ENCODE peak calls at places on chromosome 11, in five cellular contexts. One of them, this sample, is unnamed.

GRCh38 chr11:73465019-73465675 is 88.9 kb downstream of the RELT start:
- DNase-seq in heart left ventricle: no peak
- DNase-seq in cardiac muscle cell: no peak
- DNase-seq in choroid plexus epithelial cell: no peak
- DNase-seq in HepG2: no peak
- DNase-seq in this sample: no peak

GRCh38 chr11:108278546-108278945 is 55.7 kb downstream of the ATM start:
- DNase-seq in choroid plexus epithelial cell: peak; percentile 24
- DNase-seq in heart left ventricle: peak; percentile 25
- DNase-seq in HepG2: no peak
- DNase-seq in cardiac muscle cell: peak; percentile 84
- DNase-seq in this sample: no peak

GRCh38 chr11:2990617-2991476 is 1.3 kb downstream of the NAP1L4 start:
- DNase-seq in HepG2: peak; percentile 77
- DNase-seq in cardiac muscle cell: peak; percentile 30
- DNase-seq in heart left ventricle: no peak
- DNase-seq in choroid plexus epithelial cell: no peak
- DNase-seq in this sample: no peak

GRCh38 chr11:16897460-16898061 is 116.7 kb downstream of the PLEKHA7 start:
- DNase-seq in cardiac muscle cell: no peak
- DNase-seq in choroid plexus epithelial cell: no peak
- DNase-seq in HepG2: no peak
- DNase-seq in heart left ventricle: no peak
- DNase-seq in this sample: no peak

GRCh38 chr11:44595964-44596381 is 30.5 kb downstream of the CD82 start:
- DNase-seq in HepG2: no peak
- DNase-seq in heart left ventricle: peak; percentile 78
- DNase-seq in cardiac muscle cell: no peak
- DNase-seq in choroid plexus epithelial cell: no peak
- DNase-seq in this sample: no peak

GRCh38 chr11:61123775-61124571 is 21.7 kb downstream of the CD5 start:
- DNase-seq in heart left ventricle: no peak
- DNase-seq in HepG2: no peak
- DNase-seq in cardiac muscle cell: no peak
- DNase-seq in choroid plexus epithelial cell: no peak
- DNase-seq in this sample: no peak

GRCh38 chr11:108472681-108473080 is 5.4 kb upstream of the C11orf65 start:
- DNase-seq in heart left ventricle: no peak
- DNase-seq in cardiac muscle cell: no peak
- DNase-seq in choroid plexus epithelial cell: no peak
- DNase-seq in HepG2: no peak
- DNase-seq in this sample: no peak

GRCh38 chr11:105589346-105589745 is 20.5 kb upstream of the GRIA4 start:
- DNase-seq in heart left ventricle: no peak
- DNase-seq in HepG2: no peak
- DNase-seq in choroid plexus epithelial cell: peak; percentile 34
- DNase-seq in cardiac muscle cell: no peak
- DNase-seq in this sample: no peak

GRCh38 chr11:111696556-111696955 is 69.6 kb downstream of the PPP2R1B start:
- DNase-seq in choroid plexus epithelial cell: peak; percentile 76
- DNase-seq in HepG2: no peak
- DNase-seq in cardiac muscle cell: no peak
- DNase-seq in heart left ventricle: no peak
- DNase-seq in this sample: no peak

GRCh38 chr11:42315846-42316245 is 856.4 kb upstream of the LRRC4C start:
- DNase-seq in choroid plexus epithelial cell: peak; percentile 5
- DNase-seq in HepG2: no peak
- DNase-seq in heart left ventricle: no peak
- DNase-seq in cardiac muscle cell: no peak
- DNase-seq in this sample: no peak

DNA sequence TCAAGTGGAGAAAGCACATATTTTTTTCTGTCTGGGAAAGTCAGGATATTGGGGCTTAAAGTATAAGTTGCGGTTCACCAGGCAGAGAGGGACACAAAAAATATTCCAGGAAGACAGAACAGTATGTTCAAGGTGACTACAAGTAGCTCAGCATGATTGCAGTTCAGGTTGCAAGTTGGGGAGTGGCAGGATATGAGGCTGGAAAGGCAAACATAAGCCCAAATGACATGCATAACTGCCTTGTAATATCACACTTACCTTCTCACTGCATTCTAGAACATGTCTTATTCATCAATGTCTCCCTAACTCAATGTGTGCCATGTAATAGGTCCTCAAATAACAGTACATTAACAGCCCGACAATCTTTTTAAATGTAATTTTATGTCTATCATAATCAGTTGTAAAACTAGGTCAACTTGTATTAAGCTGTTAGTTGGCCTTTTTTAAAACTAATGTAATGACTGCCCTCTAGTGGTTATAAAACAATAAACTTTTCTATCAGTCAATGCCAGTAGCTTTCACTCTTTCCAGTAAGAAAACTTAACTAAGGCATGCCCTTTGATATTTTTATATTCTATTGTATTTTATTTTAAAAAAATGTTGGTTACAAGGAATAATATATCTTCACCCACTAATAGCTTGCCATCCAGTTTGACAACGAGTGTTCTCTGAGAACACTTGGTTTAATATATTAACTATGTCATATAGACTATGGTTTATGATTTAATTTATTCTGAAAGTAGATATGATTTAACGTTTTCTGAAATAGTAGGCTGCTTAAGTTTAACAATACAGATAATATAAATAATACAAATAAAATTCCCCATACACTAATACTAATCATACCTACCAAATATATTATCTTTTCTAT is 39.4 kb upstream of the CFAP300 start:
- DNase-seq in HepG2: peak; percentile 88
- DNase-seq in choroid plexus epithelial cell: peak; percentile 72
- DNase-seq in heart left ventricle: no peak
- DNase-seq in cardiac muscle cell: peak; percentile 65
- DNase-seq in this sample: no peak
- TF ChIP-seq CTCF in HepG2: peak; percentile 68
- TF ChIP-seq CTCF in choroid plexus epithelial cell: peak; percentile 47
- TF ChIP-seq CTCF in heart left ventricle: peak; percentile 72
- TF ChIP-seq CTCF in cardiac muscle cell: peak; percentile 38
- TF ChIP-seq CTCF in this sample: peak; percentile 41

GRCh38 chr11:80473562-80473961 is 1032.7 kb upstream of the TENM4 start:
- DNase-seq in HepG2: no peak
- DNase-seq in cardiac muscle cell: no peak
- DNase-seq in heart left ventricle: no peak
- DNase-seq in choroid plexus epithelial cell: no peak
- DNase-seq in this sample: no peak
- H3K4me3 ChIP-seq in HepG2: no peak overlapping the region
- H3K4me3 ChIP-seq in cardiac muscle cell: no peak overlapping the region
- H3K4me3 ChIP-seq in heart left ventricle: no peak overlapping the region
- H3K4me3 ChIP-seq in choroid plexus epithelial cell: no peak overlapping the region
- H3K4me3 ChIP-seq in this sample: no peak overlapping the region

GRCh38 chr11:126176853-126177470 is 34.5 kb downstream of the RPUSD4 start:
- DNase-seq in HepG2: no peak
- DNase-seq in cardiac muscle cell: no peak
- DNase-seq in choroid plexus epithelial cell: no peak
- DNase-seq in heart left ventricle: no peak
- DNase-seq in this sample: no peak

GRCh38 chr11:126172596-126173038 is 38.8 kb downstream of the RPUSD4 start:
- DNase-seq in heart left ventricle: no peak
- DNase-seq in HepG2: no peak
- DNase-seq in cardiac muscle cell: no peak
- DNase-seq in choroid plexus epithelial cell: no peak
- DNase-seq in this sample: no peak

GRCh38 chr11:126173257-126173656 is 38.2 kb downstream of the RPUSD4 start:
- DNase-seq in heart left ventricle: no peak
- DNase-seq in choroid plexus epithelial cell: no peak
- DNase-seq in HepG2: no peak
- DNase-seq in cardiac muscle cell: no peak
- DNase-seq in this sample: no peak

GRCh38 chr11:126174816-126175215 is 36.6 kb downstream of the RPUSD4 start:
- DNase-seq in heart left ventricle: no peak
- DNase-seq in choroid plexus epithelial cell: no peak
- DNase-seq in HepG2: no peak
- DNase-seq in cardiac muscle cell: no peak
- DNase-seq in this sample: no peak

GRCh38 chr11:126175261-126175885 is 36.1 kb downstream of the RPUSD4 start:
- DNase-seq in choroid plexus epithelial cell: peak; percentile 12
- DNase-seq in heart left ventricle: peak; percentile 28
- DNase-seq in cardiac muscle cell: no peak
- DNase-seq in HepG2: no peak
- DNase-seq in this sample: no peak
- TF ChIP-seq CTCF in choroid plexus epithelial cell: no peak
- TF ChIP-seq CTCF in heart left ventricle: no peak
- TF ChIP-seq CTCF in cardiac muscle cell: no peak
- TF ChIP-seq CTCF in HepG2: no peak
- TF ChIP-seq CTCF in this sample: no peak

GRCh38 chr11:64289011-64289564 is 2.0 kb upstream of the KCNK4 start:
- DNase-seq in heart left ventricle: no peak
- DNase-seq in cardiac muscle cell: no peak
- DNase-seq in HepG2: no peak
- DNase-seq in choroid plexus epithelial cell: no peak
- DNase-seq in this sample: no peak

GRCh38 chr11:64290894-64291745 is at the start of gene KCNK4:
- DNase-seq in HepG2: no peak
- DNase-seq in heart left ventricle: no peak
- DNase-seq in cardiac muscle cell: no peak
- DNase-seq in choroid plexus epithelial cell: no peak
- DNase-seq in this sample: no peak

GRCh38 chr11:64290352-64290751 is 750 bp upstream of the KCNK4 start:
- DNase-seq in HepG2: no peak
- DNase-seq in heart left ventricle: no peak
- DNase-seq in cardiac muscle cell: no peak
- DNase-seq in choroid plexus epithelial cell: no peak
- DNase-seq in this sample: no peak

GRCh38 chr11:64292458-64293254 is 1.6 kb downstream of the KCNK4 start:
- DNase-seq in heart left ventricle: no peak
- DNase-seq in cardiac muscle cell: no peak
- DNase-seq in HepG2: no peak
- DNase-seq in choroid plexus epithelial cell: no peak
- DNase-seq in this sample: no peak

GRCh38 chr11:64291746-64292457 is 800 bp downstream of the KCNK4 start:
- DNase-seq in choroid plexus epithelial cell: no peak
- DNase-seq in cardiac muscle cell: no peak
- DNase-seq in heart left ventricle: no peak
- DNase-seq in HepG2: no peak
- DNase-seq in this sample: no peak
- H3K4me3 ChIP-seq in choroid plexus epithelial cell: no peak overlapping the region
- H3K4me3 ChIP-seq in cardiac muscle cell: peak overlapping the region; percentile 18
- H3K4me3 ChIP-seq in heart left ventricle: peak overlapping the region; percentile 49
- H3K4me3 ChIP-seq in HepG2: peak overlapping the region; percentile 16
- H3K4me3 ChIP-seq in this sample: peak overlapping the region; percentile 4

GRCh38 chr11:65013692-65014145 is 241 bp upstream of the ARL2 start:
- DNase-seq in cardiac muscle cell: peak; percentile 97
- DNase-seq in heart left ventricle: peak; percentile 95
- DNase-seq in HepG2: no peak
- DNase-seq in choroid plexus epithelial cell: peak; percentile 90
- DNase-seq in this sample: no peak
- TF ChIP-seq CTCF in cardiac muscle cell: no peak
- TF ChIP-seq CTCF in heart left ventricle: no peak
- TF ChIP-seq CTCF in HepG2: peak; percentile 69
- TF ChIP-seq CTCF in choroid plexus epithelial cell: no peak
- TF ChIP-seq CTCF in this sample: no peak

DNA sequence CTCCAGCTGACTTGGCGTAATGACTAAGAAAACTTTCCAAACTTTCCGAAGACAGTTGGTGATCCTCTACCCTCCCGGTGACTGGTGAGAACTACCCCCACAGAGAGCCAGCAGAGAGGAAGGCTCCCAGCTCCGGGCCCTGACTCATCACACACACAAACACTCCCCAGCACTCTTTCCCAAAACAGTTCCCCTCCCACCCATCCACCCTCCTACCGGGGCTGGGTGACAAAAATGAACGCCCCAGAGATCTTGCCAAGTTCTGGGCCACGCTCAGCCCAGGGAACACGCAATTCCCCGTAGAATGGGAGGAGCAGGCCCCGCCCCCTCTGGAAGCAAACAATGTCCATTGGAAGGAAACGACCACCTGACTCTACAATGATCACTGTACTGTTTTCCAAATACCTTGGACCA is 21.3 kb upstream of the JAM3 start:
- DNase-seq in choroid plexus epithelial cell: peak; percentile 37
- DNase-seq in cardiac muscle cell: no peak
- DNase-seq in heart left ventricle: peak; percentile 77
- DNase-seq in HepG2: no peak
- DNase-seq in this sample: no peak
- H3K4me3 ChIP-seq in choroid plexus epithelial cell: peak overlapping the region; percentile 30
- H3K4me3 ChIP-seq in cardiac muscle cell: no peak overlapping the region
- H3K4me3 ChIP-seq in heart left ventricle: peak overlapping the region; percentile 52
- H3K4me3 ChIP-seq in HepG2: no peak overlapping the region
- H3K4me3 ChIP-seq in this sample: no peak overlapping the region

GRCh38 chr11:74844072-74844471 is 95.4 kb downstream of the RNF169 start:
- DNase-seq in HepG2: no peak
- DNase-seq in cardiac muscle cell: no peak
- DNase-seq in choroid plexus epithelial cell: no peak
- DNase-seq in heart left ventricle: no peak
- DNase-seq in this sample: no peak

GRCh38 chr11:74840486-74840885 is 91.8 kb downstream of the RNF169 start:
- DNase-seq in choroid plexus epithelial cell: no peak
- DNase-seq in cardiac muscle cell: no peak
- DNase-seq in HepG2: no peak
- DNase-seq in heart left ventricle: no peak
- DNase-seq in this sample: no peak

GRCh38 chr11:74844865-74845264 is 96.2 kb downstream of the RNF169 start:
- DNase-seq in choroid plexus epithelial cell: no peak
- DNase-seq in cardiac muscle cell: no peak
- DNase-seq in heart left ventricle: no peak
- DNase-seq in HepG2: no peak
- DNase-seq in this sample: no peak

GRCh38 chr11:74839971-74840370 is 91.3 kb downstream of the RNF169 start:
- DNase-seq in heart left ventricle: no peak
- DNase-seq in cardiac muscle cell: no peak
- DNase-seq in choroid plexus epithelial cell: no peak
- DNase-seq in HepG2: no peak
- DNase-seq in this sample: no peak

GRCh38 chr11:74842967-74843366 is 94.3 kb downstream of the RNF169 start:
- DNase-seq in cardiac muscle cell: no peak
- DNase-seq in choroid plexus epithelial cell: no peak
- DNase-seq in HepG2: no peak
- DNase-seq in heart left ventricle: no peak
- DNase-seq in this sample: no peak
- TF ChIP-seq CTCF in cardiac muscle cell: no peak
- TF ChIP-seq CTCF in choroid plexus epithelial cell: peak; percentile 27
- TF ChIP-seq CTCF in HepG2: peak; percentile 31
- TF ChIP-seq CTCF in heart left ventricle: no peak
- TF ChIP-seq CTCF in this sample: peak; percentile 23